ENCODE peak calls at places on chromosomes 5 and 9, in six cellular contexts. U is ovary, M is IMR-90, O is Peyer's patch, D is stomach, E is right lobe of liver. L is an unnamed sample.

GRCh38 chr5:66850354-66851075 is 254.3 kb downstream of the MAST4 start:
- DNase-seq in E (no peak), D (no peak), O (no peak), M (peak), U (no peak), L (no peak)

GRCh38 chr9:89619019-89619418 is 14.2 kb downstream of the GADD45G start:
- DNase-seq in D (no peak), M (no peak), E (no peak), O (no peak), U (no peak), L (no peak)

GRCh38 chr5:89513299-89514044 is 630.5 kb upstream of the MEF2C start:
- DNase-seq in D (no peak), U (no peak), E (no peak), M (no peak), O (no peak), L (no peak)

GRCh38 chr9:97064171-97064570 is 25.2 kb upstream of the CTSV start:
- DNase-seq in M (no peak), D (no peak), O (no peak), E (no peak), U (no peak), L (no peak)

GRCh38 chr5:56588636-56589485 is 226.5 kb upstream of the MAP3K1 start:
- DNase-seq in U (peak), D (peak), M (no peak), E (peak), O (no peak), L (peak)

GRCh38 chr9:893843-894420 is 52.4 kb downstream of the DMRT1 start:
- DNase-seq in M (peak), D (peak), E (peak), U (no peak), O (peak), L (peak)

GRCh38 chr9:4959028-4959427 is 26.0 kb upstream of the JAK2 start:
- DNase-seq in D (no peak), M (no peak), U (no peak), O (no peak), E (no peak), L (no peak)

GRCh38 chr9:20065076-20065475 is 276.2 kb upstream of the SLC24A2 start:
- DNase-seq in M (no peak), E (no peak), U (no peak), D (no peak), O (no peak), L (no peak)

GRCh38 chr9:96299823-96300222 is 2.2 kb downstream of the HSD17B3 start:
- DNase-seq in D (no peak), E (no peak), M (peak), O (no peak), U (no peak), L (no peak)

GRCh38 chr5:56922922-56923321 is 13.5 kb downstream of the SETD9 start:
- DNase-seq in D (no peak), E (no peak), M (no peak), O (no peak), U (no peak), L (no peak)

GRCh38 chr9:4266602-4267001 is 33.3 kb downstream of the GLIS3 start:
- DNase-seq in E (no peak), O (no peak), U (no peak), M (no peak), D (no peak), L (no peak)

GRCh38 chr5:180607861-180608571 is 16.7 kb upstream of the SCGB3A1 start:
- DNase-seq in D (no peak), E (no peak), M (no peak), O (no peak), U (no peak), L (no peak)

GRCh38 chr5:115627295-115627825 is 1.5 kb upstream of the TMED7 start:
- DNase-seq in U (no peak), E (no peak), M (no peak), D (no peak), O (no peak), L (no peak)

GRCh38 chr9:9753266-9753665 is 859.5 kb downstream of the PTPRD start:
- DNase-seq in E (no peak), U (no peak), D (no peak), M (no peak), O (no peak), L (no peak)

GRCh38 chr9:35114921-35115341 is 731 bp downstream of the ATOSB start:
- DNase-seq in E (peak), M (no peak), D (peak), U (peak), O (peak), L (peak)
- TF ChIP-seq POLR2A in E (no peak), M (no peak), D (no peak), U (no peak), O (peak), L (peak)

DNA sequence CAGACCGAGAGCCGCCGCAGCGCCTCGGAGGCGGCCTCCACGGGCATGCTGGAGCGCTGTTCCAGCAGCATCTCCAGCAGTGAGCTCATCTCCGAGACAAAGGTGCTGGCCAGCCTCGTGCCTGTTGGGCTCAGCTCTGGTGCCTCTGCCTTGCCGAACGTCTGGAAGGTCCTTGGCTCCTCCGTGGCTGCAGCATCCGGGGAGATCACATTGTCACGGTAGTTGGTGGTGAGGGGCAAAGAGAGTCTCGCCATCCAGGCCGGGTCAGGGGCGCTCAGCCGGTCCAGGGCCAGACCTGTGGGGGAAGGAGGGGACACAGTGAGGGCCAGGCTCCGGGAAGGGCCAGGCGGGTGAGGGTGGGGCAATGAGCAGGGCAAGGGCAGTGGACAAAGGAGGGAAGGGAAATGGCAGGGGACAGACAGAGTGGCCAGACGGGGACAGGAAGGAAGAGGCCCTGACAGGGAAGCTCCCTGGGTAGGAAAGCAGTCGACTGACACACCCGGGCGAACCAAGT is 12.4 kb downstream of the PCDH12 start:
- DNase-seq in M (no peak), E (peak), O (peak), U (no peak), D (no peak), L (no peak)
- TF ChIP-seq POLR2A in M (no peak), E (no peak), O (no peak), U (no peak), D (no peak), L (no peak)

GRCh38 chr9:134766587-134766986 is 114.0 kb upstream of the FCN2 start:
- DNase-seq in E (no peak), O (no peak), D (no peak), U (no peak), M (no peak), L (no peak)
- TF ChIP-seq POLR2A in E (no peak), O (no peak), D (no peak), U (no peak), M (no peak), L (no peak)

GRCh38 chr5:40832345-40832744 is 2.7 kb downstream of the RPL37 start:
- DNase-seq in O (no peak), M (peak), D (no peak), U (no peak), E (no peak), L (no peak)
- TF ChIP-seq POLR2A in O (no peak), M (no peak), D (no peak), U (no peak), E (no peak), L (no peak)

GRCh38 chr9:34611811-34612787 is at the start of gene RPP25L:
- DNase-seq in D (peak), M (peak), U (peak), E (peak), O (peak), L (peak)
- TF ChIP-seq POLR2A in D (no peak), M (peak), U (peak), E (peak), O (peak), L (peak)

GRCh38 chr5:40798012-40798855 is at the start of gene PRKAA1:
- DNase-seq in U (peak), D (peak), M (peak), E (peak), O (peak), L (peak)
- TF ChIP-seq POLR2A in U (peak), D (no peak), M (peak), E (peak), O (peak), L (peak)

GRCh38 chr5:78984611-78985406 is at the start of gene ARSB:
- DNase-seq in D (peak), M (peak), U (peak), O (peak), E (peak), L (peak)
- TF ChIP-seq POLR2A in D (no peak), M (peak), U (peak), O (peak), E (peak), L (peak)

GRCh38 chr5:123527190-123527589 is 15.2 kb downstream of the CSNK1G3 start:
- DNase-seq in E (no peak), D (no peak), O (no peak), U (no peak), M (no peak), L (no peak)

GRCh38 chr5:123524146-123524545 is 12.2 kb downstream of the CSNK1G3 start:
- DNase-seq in D (no peak), O (no peak), E (no peak), M (no peak), U (no peak), L (no peak)

GRCh38 chr5:123528878-123529277 is 16.9 kb downstream of the CSNK1G3 start:
- DNase-seq in U (no peak), O (no peak), D (no peak), E (no peak), M (no peak), L (no peak)

GRCh38 chr5:123530728-123531127 is 18.8 kb downstream of the CSNK1G3 start:
- DNase-seq in E (no peak), M (no peak), O (no peak), U (no peak), D (no peak), L (no peak)

DNA sequence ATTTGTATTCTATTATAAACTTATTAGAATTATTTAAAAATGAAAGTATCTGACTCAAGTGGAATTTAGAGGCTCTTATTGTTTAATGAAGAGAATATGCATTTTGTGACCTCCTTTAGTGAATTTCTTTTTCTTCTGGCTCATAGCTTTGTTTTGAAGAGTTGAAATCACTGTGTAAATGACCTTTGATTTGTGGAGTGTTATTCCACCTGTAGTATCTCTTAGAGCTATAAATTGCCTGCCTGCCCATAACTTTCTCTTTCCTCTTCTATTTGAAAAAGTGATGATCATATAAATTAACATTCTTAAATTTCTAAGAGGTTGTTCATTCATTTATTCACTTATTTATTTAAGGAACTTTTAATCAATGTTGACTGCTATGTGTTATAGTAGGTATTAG is 16.1 kb downstream of the CSNK1G3 start:
- DNase-seq in E (no peak), U (no peak), O (no peak), D (no peak), M (no peak), L (no peak)
- TF ChIP-seq POLR2A in E (no peak), U (no peak), O (no peak), D (no peak), M (no peak), L (no peak)

DNA sequence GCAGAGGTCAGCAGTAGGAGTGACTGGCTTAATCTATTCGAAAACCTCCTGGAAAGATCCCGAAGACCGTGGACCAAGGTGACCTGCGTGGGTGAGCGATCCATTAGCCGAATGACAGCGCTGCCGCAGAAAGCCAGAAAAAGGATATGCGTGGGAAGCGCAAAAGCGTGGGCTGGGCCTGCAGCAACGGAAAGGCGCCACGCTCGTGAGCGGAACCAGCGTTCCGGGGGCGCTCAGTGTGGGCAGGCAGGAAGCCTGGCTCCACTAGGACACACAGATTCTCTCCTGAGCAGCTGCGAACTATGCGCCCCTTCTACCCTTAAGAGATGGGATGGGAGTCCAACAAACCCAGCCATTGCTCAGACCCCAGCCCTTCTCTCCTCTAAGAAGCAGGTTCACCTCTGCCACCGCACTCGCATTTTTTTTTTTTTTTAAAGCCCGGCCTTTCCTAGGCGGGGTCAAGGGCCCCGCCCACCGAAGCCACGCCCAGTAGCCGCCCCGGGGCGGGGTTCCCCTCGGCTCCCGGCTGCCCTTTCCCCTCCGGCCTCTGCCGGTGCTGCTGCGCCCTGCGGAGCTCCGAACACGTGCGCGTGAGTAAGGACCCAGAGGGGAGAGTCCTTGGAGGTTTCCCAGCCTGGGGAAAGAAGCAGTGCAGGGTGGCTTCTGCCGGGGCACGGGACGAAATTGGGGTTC is 19.8 kb upstream of the MATR3 start:
- DNase-seq in M (peak), D (peak), U (peak), E (peak), O (peak), L (peak)
- TF ChIP-seq POLR2A in M (peak), D (no peak), U (no peak), E (peak), O (peak), L (peak)